ENCODE peak calls at places on chromosome 5, in eight cellular contexts. F, P, T, D, R, G, C and U are unnamed samples.

GRCh38 chr5:108670591-108671335 is 76.9 kb upstream of the FER start:
- DNase-seq in G (no peak), D (no peak), C (no peak), T (no peak), P (no peak), R (no peak), F (no peak), U (peak)

GRCh38 chr5:127040779-127041520 is 10.6 kb upstream of the MARCHF3 start:
- DNase-seq in F (no peak), T (no peak), R (no peak), C (peak), G (no peak), D (no peak), P (no peak), U (no peak)

GRCh38 chr5:69517763-69518212 is 25.2 kb downstream of the OCLN start:
- DNase-seq in C (no peak), D (no peak), T (no peak), R (no peak), P (no peak), F (peak), G (no peak), U (no peak)

GRCh38 chr5:166768536-166768935 is 1522.9 kb upstream of the WWC1 start:
- DNase-seq in D (no peak), F (no peak), P (no peak), R (no peak), T (no peak), G (no peak), C (no peak), U (no peak)

GRCh38 chr5:78964889-78965288 is 20.2 kb downstream of the ARSB start:
- DNase-seq in T (peak), P (peak), R (no peak), G (no peak), F (no peak), D (peak), C (no peak), U (no peak)

GRCh38 chr5:6362846-6363245 is 15.5 kb downstream of the MED10 start:
- DNase-seq in R (no peak), T (no peak), P (no peak), C (no peak), F (no peak), D (no peak), G (no peak), U (no peak)

GRCh38 chr5:127562252-127562651 is 44.8 kb downstream of the PRRC1 start:
- DNase-seq in P (peak), G (no peak), R (no peak), T (no peak), F (no peak), C (no peak), D (no peak), U (no peak)

GRCh38 chr5:20113031-20113685 is 125.2 kb upstream of the CDH18 start:
- DNase-seq in C (no peak), T (no peak), F (no peak), D (no peak), R (no peak), P (no peak), G (no peak), U (no peak)

GRCh38 chr5:159104759-159105317 is 5.1 kb upstream of the EBF1 start:
- DNase-seq in F (no peak), G (no peak), R (no peak), T (no peak), C (peak), D (no peak), P (no peak), U (no peak)

GRCh38 chr5:120599576-120599975 is 135.5 kb downstream of the PRR16 start:
- DNase-seq in F (peak), D (no peak), T (no peak), R (no peak), G (no peak), C (no peak), P (no peak), U (no peak)

GRCh38 chr5:318341-318897 is 3.1 kb upstream of the AHRR start:
- DNase-seq in R (no peak), P (no peak), T (peak), F (no peak), G (no peak), D (no peak), C (no peak), U (no peak)

GRCh38 chr5:135127604-135128240 is 93.7 kb upstream of the PITX1 start:
- DNase-seq in C (no peak), G (no peak), R (peak), D (no peak), F (no peak), T (no peak), P (no peak), U (no peak)

GRCh38 chr5:21613971-21614488 is 1239.1 kb downstream of the CDH12 start:
- DNase-seq in D (no peak), T (no peak), F (no peak), R (no peak), P (no peak), G (no peak), C (no peak), U (no peak)

GRCh38 chr5:170143091-170143490 is 37.4 kb downstream of the FOXI1 start:
- DNase-seq in C (no peak), P (no peak), T (no peak), D (no peak), G (no peak), R (no peak), F (no peak), U (no peak)

GRCh38 chr5:116824751-116825438 is 250.3 kb upstream of the SEMA6A start:
- DNase-seq in C (no peak), R (no peak), D (no peak), F (no peak), T (no peak), G (no peak), P (no peak), U (no peak)

GRCh38 chr5:151146003-151146524 is 11.5 kb downstream of the ANXA6 start:
- DNase-seq in T (no peak), D (no peak), F (no peak), C (no peak), R (no peak), P (no peak), G (no peak), U (no peak)

GRCh38 chr5:68331202-68332108 is 115.9 kb downstream of the PIK3R1 start:
- DNase-seq in C (no peak), G (no peak), D (no peak), T (no peak), R (no peak), F (no peak), P (no peak), U (no peak)

GRCh38 chr5:76942581-76942980 is 10.3 kb upstream of the CRHBP start:
- DNase-seq in T (no peak), R (no peak), G (no peak), P (no peak), D (no peak), F (no peak), C (no peak), U (no peak)

GRCh38 chr5:168608821-168609220 is 29.7 kb upstream of the PANK3 start:
- DNase-seq in C (no peak), D (no peak), P (no peak), R (no peak), T (no peak), F (no peak), G (no peak), U (no peak)

GRCh38 chr5:159021360-159022177 is 78.1 kb downstream of the EBF1 start:
- DNase-seq in R (no peak), C (peak), D (no peak), P (peak), F (no peak), G (no peak), T (no peak), U (no peak)

GRCh38 chr5:172777381-172778222 is 6.6 kb upstream of the DUSP1 start:
- DNase-seq in F (peak), C (peak), P (no peak), D (peak), R (peak), G (peak), T (peak), U (no peak)

GRCh38 chr5:39412995-39413394 is 11.8 kb downstream of the DAB2 start:
- DNase-seq in T (no peak), D (no peak), G (no peak), R (no peak), F (no peak), P (no peak), C (no peak), U (no peak)

GRCh38 chr5:180869587-180869986 is 8.5 kb upstream of the ZFP62 start:
- DNase-seq in F (no peak), C (no peak), G (no peak), P (no peak), D (no peak), R (no peak), T (no peak), U (no peak)

GRCh38 chr5:154172785-154173184 is 17.7 kb upstream of the GALNT10 start:
- DNase-seq in R (no peak), D (no peak), C (no peak), T (no peak), F (no peak), G (no peak), P (no peak), U (no peak)

GRCh38 chr5:170597876-170598275 is 94.1 kb downstream of the KCNIP1 start:
- DNase-seq in F (no peak), T (no peak), P (no peak), R (no peak), D (peak), G (no peak), C (no peak), U (peak)

GRCh38 chr5:125541085-125541484 is 794.6 kb upstream of the ZNF608 start:
- DNase-seq in F (no peak), D (no peak), G (no peak), T (no peak), C (no peak), P (no peak), R (no peak), U (no peak)

GRCh38 chr5:148011407-148012124 is 52.2 kb upstream of the SPINK5 start:
- DNase-seq in T (peak), C (no peak), F (no peak), G (no peak), D (no peak), P (no peak), R (no peak), U (no peak)

GRCh38 chr5:112779531-112779930 is 41.8 kb downstream of the APC start:
- DNase-seq in C (no peak), T (no peak), G (no peak), F (no peak), D (no peak), R (no peak), P (no peak), U (no peak)

GRCh38 chr5:143536364-143536763 is 132.9 kb upstream of the NR3C1 start:
- DNase-seq in G (no peak), C (no peak), R (peak), P (no peak), F (no peak), T (peak), D (no peak), U (no peak)

GRCh38 chr5:77066191-77066590 is 20.9 kb downstream of the ZBED3 start:
- DNase-seq in R (no peak), T (no peak), P (no peak), G (no peak), D (no peak), C (no peak), F (no peak), U (no peak)

GRCh38 chr5:89972901-89973300 is 436.7 kb downstream of the CETN3 start:
- DNase-seq in T (no peak), C (no peak), G (no peak), R (no peak), D (no peak), P (no peak), F (no peak), U (no peak)

GRCh38 chr5:95917207-95917606 is 44.4 kb downstream of the ELL2 start:
- DNase-seq in P (no peak), T (no peak), C (no peak), D (no peak), F (no peak), G (no peak), R (no peak), U (no peak)

GRCh38 chr5:95918421-95919006 is 43.1 kb downstream of the ELL2 start:
- DNase-seq in G (no peak), P (no peak), D (no peak), F (no peak), T (no peak), C (no peak), R (no peak), U (no peak)

GRCh38 chr5:95915999-95916686 is 45.5 kb downstream of the ELL2 start:
- DNase-seq in F (no peak), T (no peak), C (no peak), D (no peak), R (no peak), G (no peak), P (no peak), U (no peak)

GRCh38 chr5:95919658-95920057 is 42.0 kb downstream of the ELL2 start:
- DNase-seq in F (no peak), P (no peak), G (no peak), R (no peak), T (no peak), C (no peak), D (no peak), U (no peak)

GRCh38 chr5:95916687-95917085 is 45.0 kb downstream of the ELL2 start:
- DNase-seq in F (no peak), D (no peak), G (no peak), T (no peak), P (no peak), R (no peak), C (no peak), U (no peak)
- H3K27ac ChIP-seq in F (no peak), D (no peak), G (no peak), T (no peak), P (no peak), R (no peak), C (no peak), U (peak)

GRCh38 chr5:132369471-132370240 is at the start of gene SLC22A5:
- DNase-seq in F (peak), D (no peak), C (peak), G (peak), P (peak), T (peak), R (peak), U (no peak)
- H3K27ac ChIP-seq in F (peak), D (peak), C (peak), G (peak), P (peak), T (peak), R (peak), U (peak)

DNA sequence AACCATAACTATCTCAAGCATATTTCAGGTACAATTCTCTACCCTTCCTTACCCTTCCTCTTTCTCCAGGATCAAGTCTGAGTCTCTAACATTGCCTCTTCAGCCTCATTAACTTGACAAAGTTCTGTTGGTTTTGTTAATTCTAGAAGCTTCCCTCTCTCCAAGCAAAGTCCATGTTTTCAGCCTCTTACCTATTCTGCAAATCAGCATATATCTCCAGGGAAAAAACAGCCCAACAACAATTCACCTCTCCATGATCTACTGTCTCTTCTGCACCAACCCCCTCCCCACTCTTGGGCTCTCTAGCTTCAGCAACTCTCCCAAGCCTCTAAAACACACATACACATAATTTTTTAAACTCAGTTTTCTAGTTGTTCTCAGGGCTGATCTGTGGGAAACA is 72.2 kb downstream of the LIX1 start:
- DNase-seq in F (no peak), R (no peak), T (no peak), P (no peak), G (no peak), D (no peak), C (no peak), U (no peak)
- H3K27ac ChIP-seq in F (no peak), R (no peak), T (no peak), P (no peak), G (no peak), D (no peak), C (peak), U (no peak)

DNA sequence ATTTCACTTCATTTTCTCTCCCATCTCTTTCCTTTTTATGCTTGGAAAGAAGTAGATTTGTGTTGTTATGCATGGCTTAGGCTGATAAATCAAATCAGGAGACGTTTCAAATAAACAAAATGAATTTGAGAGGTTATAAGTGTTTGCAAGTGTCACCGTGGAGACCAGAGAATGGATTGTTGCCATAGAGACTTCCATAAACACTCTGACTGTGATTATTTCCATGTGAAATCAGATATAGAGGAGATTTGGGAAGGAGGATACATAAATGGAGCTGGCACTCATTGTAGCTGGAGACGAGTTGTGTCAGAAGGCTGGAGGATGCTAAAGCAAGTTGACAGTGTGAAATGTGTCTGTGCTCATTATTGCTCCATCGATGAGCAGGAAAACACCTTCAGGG is 84.2 kb upstream of the PCSK1 start:
- DNase-seq in T (no peak), R (no peak), C (no peak), D (no peak), P (peak), F (no peak), G (no peak), U (no peak)
- H3K27ac ChIP-seq in T (no peak), R (no peak), C (no peak), D (no peak), P (no peak), F (no peak), G (no peak), U (no peak)

DNA sequence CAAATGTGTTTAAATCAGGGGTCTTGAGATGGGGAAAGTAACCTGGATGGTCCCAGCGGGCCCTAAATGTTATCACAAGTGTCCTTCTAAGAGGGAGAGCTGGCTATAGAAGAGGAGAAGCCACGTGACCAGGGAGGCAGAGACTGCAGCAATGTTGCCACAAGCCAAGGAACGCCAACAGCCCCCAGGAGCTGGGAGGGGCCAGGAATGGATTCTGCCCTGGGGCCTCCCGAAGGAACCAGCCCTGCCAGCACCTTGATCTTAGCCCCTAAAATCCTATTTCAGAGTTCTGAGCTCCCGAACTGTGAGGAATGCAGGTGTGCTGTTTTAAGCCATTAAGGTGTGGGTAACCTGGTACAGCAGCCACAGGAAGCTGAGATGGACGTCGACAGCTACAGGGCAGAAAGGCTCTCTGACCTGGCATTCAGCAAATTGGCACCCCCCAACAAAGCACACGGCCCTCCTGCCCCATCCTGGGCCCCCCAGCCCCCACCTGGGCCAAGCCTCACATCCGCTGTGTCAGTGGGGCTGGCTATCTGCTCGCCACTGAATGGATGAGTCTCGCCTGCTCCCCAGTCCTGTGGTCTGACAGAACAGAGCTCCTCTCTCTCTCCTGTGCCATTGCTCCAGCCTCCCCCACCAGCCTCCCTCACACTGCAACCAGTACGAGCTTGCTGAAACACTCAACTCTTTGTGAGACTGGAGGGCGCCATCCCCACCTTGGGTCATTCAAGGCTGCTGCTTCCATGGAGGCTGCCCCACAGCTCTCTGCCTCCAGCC is 78.8 kb downstream of the ADAMTS2 start:
- DNase-seq in R (no peak), G (peak), F (no peak), T (no peak), P (peak), D (no peak), C (peak), U (no peak)
- H3K27ac ChIP-seq in R (no peak), G (peak), F (no peak), T (no peak), P (peak), D (peak), C (peak), U (no peak)

GRCh38 chr5:149271717-149272558 is at the start of gene AFAP1L1:
- DNase-seq in C (peak), R (peak), F (peak), P (peak), T (peak), D (peak), G (peak), U (peak)
- H3K27ac ChIP-seq in C (peak), R (no peak), F (no peak), P (no peak), T (peak), D (peak), G (peak), U (no peak)

DNA sequence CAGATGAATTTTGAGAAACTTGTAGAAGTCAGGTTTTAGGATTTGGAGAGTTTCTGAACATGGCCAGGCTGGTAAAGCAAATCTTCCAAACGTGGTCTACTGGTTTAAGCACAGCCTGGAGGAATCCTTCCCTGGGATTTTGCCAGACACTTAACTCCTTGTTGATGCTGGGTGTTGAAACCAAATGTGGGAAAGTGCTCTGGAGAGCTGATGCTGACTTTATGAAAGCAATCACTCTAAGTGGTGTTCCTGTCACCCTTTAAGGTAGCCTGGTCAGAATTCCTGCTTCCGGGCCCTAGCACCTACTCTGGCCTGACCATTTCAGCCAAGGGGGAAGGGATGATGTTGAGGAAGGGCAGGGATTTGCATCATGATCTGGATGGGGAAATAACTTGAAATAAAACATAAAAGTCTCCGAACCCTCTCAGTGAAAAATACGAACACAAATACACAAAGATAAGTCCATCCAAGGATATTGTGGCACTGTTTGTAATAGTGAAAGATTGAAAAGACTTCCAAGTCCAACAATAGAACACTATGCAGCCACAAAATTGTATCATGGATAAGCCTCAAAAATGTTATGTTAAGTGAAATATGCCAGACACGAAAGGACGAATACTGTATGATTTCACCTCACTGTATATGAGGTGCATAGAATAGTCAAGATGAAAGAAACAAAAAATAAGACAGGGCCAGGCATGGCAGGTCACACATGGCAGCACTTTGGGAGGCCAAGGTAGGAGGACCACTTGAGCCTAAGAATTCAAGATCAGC is 57.7 kb downstream of the PDE6A start:
- DNase-seq in T (no peak), G (no peak), F (no peak), P (no peak), R (no peak), C (no peak), D (no peak), U (no peak)
- H3K27ac ChIP-seq in T (no peak), G (no peak), F (no peak), P (peak), R (no peak), C (no peak), D (no peak), U (no peak)

GRCh38 chr5:119270121-119270565 is 85.7 kb upstream of the TNFAIP8 start:
- DNase-seq in C (no peak), F (no peak), D (no peak), R (no peak), P (no peak), T (no peak), G (no peak), U (no peak)
- H3K27ac ChIP-seq in C (no peak), F (peak), D (no peak), R (peak), P (no peak), T (no peak), G (peak), U (no peak)